ENCODE peak calls at places on chromosomes 2 and 18, in six cellular contexts. U is A549, T is tibial nerve, R is ovary, Z is HepG2, V is K562. J is an unnamed sample. For H3K4me1, the result is how much of the 10 kb centered on the place peaks cover.

GRCh38 chr2:212245868-212246267 is 292.7 kb downstream of the ERBB4 start:
- DNase-seq in Z (no peak), U (no peak), T (no peak), V (no peak), R (no peak), J (no peak)

GRCh38 chr18:78809845-78810244 is 169.8 kb upstream of the SALL3 start:
- DNase-seq in T (no peak), Z (no peak), V (no peak), R (no peak), U (no peak), J (no peak)

GRCh38 chr2:197207106-197207505 is 103.5 kb downstream of the ANKRD44 start:
- DNase-seq in U (no peak), V (no peak), R (no peak), Z (no peak), T (no peak), J (no peak)

GRCh38 chr2:188523901-188524300 is 232.2 kb downstream of the GULP1 start:
- DNase-seq in Z (no peak), T (no peak), V (no peak), U (no peak), R (no peak), J (no peak)

GRCh38 chr18:26617151-26617554 is 68.8 kb upstream of the KCTD1 start:
- DNase-seq in U (peak), Z (peak), T (no peak), V (no peak), R (no peak), J (no peak)

GRCh38 chr2:166410828-166411472 is 35.2 kb upstream of the SCN9A start:
- DNase-seq in T (no peak), U (peak), Z (peak), V (no peak), R (no peak), J (no peak)

GRCh38 chr2:108403494-108403893 is 25.7 kb downstream of the SULT1C4 start:
- DNase-seq in Z (no peak), R (no peak), U (peak), T (peak), V (no peak), J (no peak)

GRCh38 chr2:138324068-138324771 is 177.3 kb upstream of the SPOPL start:
- DNase-seq in R (no peak), V (peak), U (no peak), Z (peak), T (no peak), J (no peak)

GRCh38 chr2:228763600-228763999 is 507.5 kb downstream of the PID1 start:
- DNase-seq in T (no peak), U (no peak), Z (no peak), R (no peak), V (no peak), J (no peak)

GRCh38 chr2:112754562-112754961 is 9.8 kb downstream of the CKAP2L start:
- DNase-seq in Z (no peak), R (no peak), U (no peak), T (no peak), V (no peak), J (no peak)

GRCh38 chr2:206572725-206573124 is 69.6 kb upstream of the FAM237A start:
- DNase-seq in V (no peak), T (no peak), R (no peak), Z (no peak), U (no peak), J (no peak)

GRCh38 chr18:37861981-37862380 is 296.4 kb upstream of the CELF4 start:
- DNase-seq in R (no peak), Z (no peak), T (no peak), V (no peak), U (no peak), J (no peak)

GRCh38 chr2:141652308-141652707 is 478.5 kb downstream of the LRP1B start:
- DNase-seq in T (no peak), R (no peak), Z (no peak), V (no peak), U (no peak), J (no peak)

GRCh38 chr2:10222-10875 is 36.0 kb downstream of the FAM110C start:
- DNase-seq in T (no peak), V (no peak), Z (no peak), U (no peak), R (peak), J (no peak)

GRCh38 chr2:121128741-121129659 is 156.0 kb downstream of the TFCP2L1 start:
- DNase-seq in U (peak), R (no peak), Z (peak), V (peak), T (no peak), J (no peak)

GRCh38 chr2:32711219-32711618 is 83.4 kb downstream of the TTC27 start:
- DNase-seq in V (no peak), Z (no peak), U (peak), T (no peak), R (no peak), J (no peak)

GRCh38 chr2:58798787-58799186 is 557.7 kb upstream of the FANCL start:
- DNase-seq in V (no peak), R (no peak), Z (no peak), U (no peak), T (no peak), J (no peak)

GRCh38 chr18:5503740-5504139 is 40.1 kb downstream of the EPB41L3 start:
- DNase-seq in V (no peak), R (no peak), Z (no peak), U (no peak), T (no peak), J (no peak)

GRCh38 chr2:96877513-96878159 is 7.8 kb upstream of the SEMA4C start:
- DNase-seq in U (no peak), T (no peak), Z (no peak), R (no peak), V (no peak), J (no peak)

GRCh38 chr2:226623587-226624368 is 175.8 kb downstream of the IRS1 start:
- DNase-seq in Z (no peak), T (no peak), V (no peak), R (no peak), U (no peak), J (no peak)

GRCh38 chr2:56017784-56018183 is 94.2 kb upstream of the EFEMP1 start:
- DNase-seq in R (no peak), V (no peak), Z (no peak), U (no peak), T (no peak), J (no peak)

GRCh38 chr18:23182606-23183005 is 47.3 kb downstream of the CABLES1 start:
- DNase-seq in T (no peak), Z (no peak), R (no peak), V (no peak), U (no peak), J (no peak)

GRCh38 chr2:102391530-102391929 is 31.4 kb upstream of the IL18RAP start:
- DNase-seq in R (no peak), Z (no peak), V (peak), U (no peak), T (no peak), J (no peak)

GRCh38 chr2:127096280-127096679 is 10.7 kb downstream of the BIN1 start:
- DNase-seq in V (no peak), Z (no peak), R (no peak), T (no peak), U (no peak), J (peak)

GRCh38 chr2:37355735-37356134 is 11.3 kb downstream of the QPCT start:
- DNase-seq in V (no peak), U (no peak), T (no peak), Z (no peak), R (no peak), J (no peak)

GRCh38 chr18:77067315-77068061 is 65.1 kb downstream of the MBP start:
- DNase-seq in Z (peak), T (no peak), R (peak), U (peak), V (no peak), J (peak)

GRCh38 chr2:231039821-231040364 is 2.6 kb downstream of the C2orf72 start:
- DNase-seq in V (no peak), U (peak), T (no peak), Z (peak), R (no peak), J (no peak)

GRCh38 chr2:9753665-9754531 is 89.4 kb upstream of the TAF1B start:
- DNase-seq in R (no peak), V (no peak), Z (no peak), T (no peak), U (no peak), J (no peak)

GRCh38 chr2:222410534-222410933 is 13.8 kb upstream of the SGPP2 start:
- DNase-seq in R (no peak), V (no peak), Z (no peak), T (no peak), U (no peak), J (no peak)

GRCh38 chr2:8408560-8409460 is 273.0 kb upstream of the ID2 start:
- DNase-seq in U (no peak), V (no peak), Z (no peak), R (no peak), T (no peak), J (no peak)

GRCh38 chr2:207970138-207970824 is 55.0 kb downstream of the PLEKHM3 start:
- DNase-seq in Z (peak), V (no peak), U (no peak), T (no peak), R (no peak), J (no peak)

GRCh38 chr2:215022418-215022817 is 116.0 kb downstream of the ABCA12 start:
- DNase-seq in U (no peak), Z (no peak), T (no peak), R (no peak), V (no peak), J (no peak)

GRCh38 chr2:140600116-140600515 is 1530.7 kb downstream of the LRP1B start:
- DNase-seq in V (no peak), U (peak), Z (no peak), T (no peak), R (no peak), J (no peak)

GRCh38 chr2:26598336-26599006 is 42.7 kb downstream of the CIB4 start:
- DNase-seq in R (no peak), U (no peak), V (no peak), T (no peak), Z (no peak), J (peak)

GRCh38 chr2:29033172-29033571 is 41.2 kb downstream of the PCARE start:
- DNase-seq in V (no peak), U (peak), R (no peak), Z (no peak), T (no peak), J (no peak)

GRCh38 chr18:4813708-4814107 is 358.6 kb upstream of the DLGAP1 start:
- DNase-seq in T (no peak), U (no peak), Z (no peak), R (no peak), V (no peak), J (no peak)

GRCh38 chr18:42510540-42510939 is 555.5 kb downstream of the PIK3C3 start:
- DNase-seq in Z (no peak), R (no peak), V (no peak), U (no peak), T (no peak), J (no peak)

DNA sequence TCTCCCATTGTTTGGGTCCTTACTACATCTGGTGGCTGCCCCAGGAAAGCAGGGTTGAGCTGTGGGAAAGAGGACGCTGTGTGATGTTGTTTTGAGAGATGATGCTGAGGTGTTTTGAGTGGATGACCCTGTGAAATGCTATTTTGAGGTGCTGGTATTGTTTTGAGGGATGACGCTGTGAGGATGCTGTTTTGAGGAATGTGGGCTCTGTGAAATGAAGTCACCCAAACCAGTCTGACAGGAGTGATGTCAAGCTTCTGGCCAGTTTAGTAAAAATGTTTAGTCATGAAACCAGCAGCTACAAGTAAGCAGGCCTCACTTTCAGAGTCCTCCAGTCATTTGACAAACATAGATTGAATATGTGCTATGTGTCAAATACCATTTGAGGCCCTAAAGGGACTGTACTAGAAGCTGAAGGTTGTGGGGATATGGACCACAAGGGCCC is 16.1 kb upstream of the PUM2 start:
- DNase-seq in U (no peak), T (no peak), Z (no peak), R (no peak), V (no peak), J (no peak)
- TF ChIP-seq EP300 in U (no peak), T (no peak), Z (no peak), R (no peak), V (no peak), J (no peak)

GRCh38 chr2:1804865-1805264 is 60.5 kb upstream of the PXDN start:
- DNase-seq in U (no peak), Z (no peak), V (no peak), R (no peak), T (no peak), J (peak)

GRCh38 chr2:1802469-1803216 is 58.3 kb upstream of the PXDN start:
- DNase-seq in Z (no peak), U (no peak), V (no peak), R (no peak), T (no peak), J (no peak)

GRCh38 chr2:1802046-1802445 is 57.7 kb upstream of the PXDN start:
- DNase-seq in R (no peak), Z (no peak), T (no peak), V (no peak), U (no peak), J (peak)

GRCh38 chr2:1804251-1804855 is 60.0 kb upstream of the PXDN start:
- DNase-seq in T (no peak), V (no peak), Z (no peak), U (no peak), R (no peak), J (peak)

DNA sequence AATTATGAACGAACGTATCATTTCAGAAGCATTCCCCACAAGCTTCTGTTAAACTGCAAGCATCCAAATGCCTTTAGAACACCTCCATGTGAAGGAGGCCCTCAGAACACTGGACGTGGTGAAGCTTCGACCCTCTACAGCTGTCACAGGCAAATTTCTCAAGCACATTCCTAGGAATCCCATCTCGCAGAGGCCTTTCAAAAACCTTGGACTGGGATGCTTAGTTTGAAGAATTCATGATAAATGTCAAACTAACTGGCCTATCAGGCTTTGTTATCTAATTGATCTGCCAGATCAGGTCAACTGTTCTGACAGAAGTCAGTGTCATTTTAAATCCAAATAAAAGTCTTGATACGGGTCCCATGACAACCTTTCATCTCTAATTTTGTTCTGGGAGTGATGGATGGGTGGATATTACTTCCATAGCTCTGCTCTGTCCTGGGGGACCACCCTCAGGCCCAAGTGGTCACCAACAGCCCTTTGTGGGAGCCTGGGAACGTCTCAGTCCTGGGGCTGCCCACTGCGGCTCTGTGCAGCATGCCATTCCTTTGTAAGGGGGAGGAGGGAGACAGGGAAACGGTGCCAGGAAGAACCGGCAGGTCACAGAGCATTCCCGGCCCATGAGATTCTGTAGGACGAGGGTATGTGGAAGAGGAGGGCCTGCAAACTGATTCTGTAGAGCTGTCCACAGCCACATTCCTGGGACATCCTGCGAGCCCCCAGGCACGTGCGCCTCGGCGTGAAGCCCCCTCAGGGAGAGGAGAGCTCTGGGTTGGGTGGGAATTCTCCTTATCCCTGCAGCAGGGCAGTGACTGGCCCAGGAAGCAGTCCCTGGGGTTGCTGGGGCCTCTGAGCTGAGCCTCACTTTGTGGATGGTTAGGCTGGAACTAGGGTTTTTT is 59.2 kb upstream of the PXDN start:
- DNase-seq in U (no peak), R (no peak), Z (no peak), T (no peak), V (no peak), J (peak)
- H3K4me1 ChIP-seq in U (under half), R (under half), Z (under half), T (under half), V (under half), J (under half)

DNA sequence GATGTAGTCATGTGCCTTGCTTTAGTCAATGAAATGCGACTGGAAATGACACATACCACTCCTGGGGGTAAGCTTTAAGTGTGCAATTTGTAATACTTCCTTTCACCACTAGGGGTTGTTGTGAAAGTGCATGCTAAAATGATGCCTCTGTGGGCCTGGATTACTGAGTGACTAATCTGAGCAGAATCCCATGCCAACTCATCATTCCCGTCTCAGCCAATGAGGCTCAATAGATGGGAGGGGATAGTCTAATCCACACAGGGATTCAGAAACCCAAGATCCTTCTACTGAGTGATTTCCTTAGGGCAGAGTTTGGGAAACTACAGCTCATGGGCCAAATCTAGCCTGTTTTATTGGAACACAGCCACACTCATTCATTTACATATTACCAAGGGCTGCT is 54.0 kb downstream of the HRH4 start:
- DNase-seq in V (peak), R (no peak), Z (peak), T (no peak), U (peak), J (no peak)
- TF ChIP-seq CTCF in V (peak), R (no peak), Z (peak), T (peak), U (no peak), J (no peak)

DNA sequence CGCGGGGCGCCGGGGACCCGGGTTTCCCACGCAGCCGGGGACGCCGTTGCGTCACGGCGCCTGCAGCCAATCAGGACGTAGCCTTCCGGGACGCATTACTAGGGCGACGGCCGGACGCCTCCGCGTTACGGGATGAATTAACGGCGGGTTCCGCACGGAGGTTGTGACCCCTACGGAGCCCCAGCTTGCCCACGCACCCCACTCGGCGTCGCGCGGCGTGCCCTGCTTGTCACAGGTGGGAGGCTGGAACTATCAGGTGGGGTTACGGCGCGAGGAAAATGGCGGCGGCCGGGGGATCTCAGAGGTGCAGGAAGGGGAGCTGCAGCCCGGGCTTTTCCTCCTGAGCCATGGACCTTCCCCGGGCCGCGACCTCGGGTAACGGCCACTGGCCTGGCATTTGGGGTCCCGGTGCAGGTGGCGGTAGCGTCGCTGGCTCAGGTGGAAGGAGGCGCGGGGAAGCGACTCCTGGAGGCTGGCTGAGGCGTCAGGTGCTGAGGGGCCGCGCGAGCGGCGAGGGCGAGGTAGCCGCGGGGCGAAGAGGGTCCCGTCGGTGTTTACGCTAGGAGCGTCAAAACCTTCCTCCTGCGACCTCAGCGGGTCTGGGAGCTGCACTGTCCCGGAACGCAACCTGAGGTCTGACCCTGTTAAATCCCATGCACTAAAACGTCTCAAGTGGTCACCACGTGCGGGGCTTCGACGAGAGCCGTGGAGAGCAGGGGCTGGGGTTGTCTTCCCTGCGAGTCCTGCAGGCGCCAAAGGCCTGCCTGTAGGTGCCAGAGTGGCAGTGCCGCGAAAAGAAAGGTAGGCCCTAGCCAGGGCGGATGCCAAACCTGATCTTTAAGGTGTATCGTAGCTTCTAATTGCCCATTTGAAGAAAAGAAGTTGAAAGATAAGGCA is at the start of gene LCLAT1:
- DNase-seq in R (peak), U (peak), Z (peak), V (peak), T (peak), J (peak)
- TF ChIP-seq EP300 in R (no peak), U (no peak), Z (no peak), V (no peak), T (peak), J (no peak)

DNA sequence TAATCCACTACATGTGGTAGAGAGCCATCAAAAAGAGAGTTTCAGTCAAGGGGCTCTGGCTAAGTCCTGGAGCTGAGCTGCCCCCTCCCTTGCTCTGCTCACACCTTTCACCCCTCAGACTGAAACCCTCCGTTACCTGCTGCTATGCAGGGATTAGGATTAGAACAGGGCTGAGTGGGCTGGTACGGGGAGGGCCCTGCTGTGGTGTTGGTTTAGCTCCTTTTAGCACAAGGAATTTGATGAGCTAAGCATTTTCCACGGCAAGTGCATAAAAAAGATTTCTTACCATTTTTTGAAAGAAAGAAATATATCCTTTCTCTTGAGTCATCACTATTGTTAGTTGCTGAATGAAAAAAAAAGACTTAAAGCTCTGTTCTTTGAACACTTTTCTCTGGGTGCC is 46.3 kb downstream of the TCF7L1 start:
- DNase-seq in U (no peak), Z (no peak), V (no peak), T (no peak), R (no peak), J (no peak)
- H3K4me1 ChIP-seq in U (under half), Z (under half), V (under half), T (half or more), R (under half), J (under half)